ENCODE peak calls at places on chromosomes 5 and 9, in four cellular contexts. N is HepG2, U is GM12878, Z is K562. C is an unnamed sample.
A peak's percentile ranks its signal among the peaks of the same experiment; 100 is the strongest.

GRCh38 chr5:150129813-150130492 is 25.7 kb downstream of the PDGFRB start:
- DNase-seq in N (peak; percentile 67), U (no peak), Z (peak; percentile 91), C (peak; percentile 78)

GRCh38 chr9:91818226-91818587 is 131.8 kb downstream of the ROR2 start:
- DNase-seq in N (no peak), U (no peak), Z (no peak), C (no peak)

GRCh38 chr9:18404482-18405029 is 69.4 kb upstream of the ADAMTSL1 start:
- DNase-seq in U (no peak), Z (no peak), N (no peak), C (no peak)

GRCh38 chr5:132498152-132498551 is 7.6 kb upstream of the IRF1 start:
- DNase-seq in Z (no peak), U (no peak), N (no peak), C (no peak)

GRCh38 chr9:123343428-123344272 is 12.3 kb upstream of the CRB2 start:
- DNase-seq in Z (peak; percentile 71), U (no peak), N (no peak), C (no peak)

GRCh38 chr5:123721721-123722276 is 209.8 kb downstream of the CSNK1G3 start:
- DNase-seq in Z (no peak), N (no peak), U (no peak), C (no peak)

GRCh38 chr5:115894342-115894741 is 52.6 kb downstream of the AP3S1 start:
- DNase-seq in N (no peak), Z (no peak), U (no peak), C (no peak)

GRCh38 chr9:18297532-18297872 is 176.5 kb upstream of the ADAMTSL1 start:
- DNase-seq in N (peak; percentile 4), Z (no peak), U (no peak), C (peak; percentile 42)

GRCh38 chr9:87080512-87081225 is 133.4 kb upstream of the GAS1 start:
- DNase-seq in U (no peak), Z (no peak), N (no peak), C (no peak)

GRCh38 chr9:95107001-95107749 is 210.3 kb downstream of the FANCC start:
- DNase-seq in Z (no peak), N (no peak), U (no peak), C (no peak)

GRCh38 chr5:98069876-98070512 is 703.5 kb upstream of the RGMB start:
- DNase-seq in U (no peak), N (no peak), Z (no peak), C (no peak)

GRCh38 chr9:98694943-98695342 is 13.8 kb downstream of the GABBR2 start:
- DNase-seq in Z (no peak), U (no peak), N (no peak), C (no peak)

GRCh38 chr5:150404991-150405816 is 7.5 kb downstream of the CD74 start:
- DNase-seq in Z (no peak), U (no peak), N (no peak), C (no peak)

DNA sequence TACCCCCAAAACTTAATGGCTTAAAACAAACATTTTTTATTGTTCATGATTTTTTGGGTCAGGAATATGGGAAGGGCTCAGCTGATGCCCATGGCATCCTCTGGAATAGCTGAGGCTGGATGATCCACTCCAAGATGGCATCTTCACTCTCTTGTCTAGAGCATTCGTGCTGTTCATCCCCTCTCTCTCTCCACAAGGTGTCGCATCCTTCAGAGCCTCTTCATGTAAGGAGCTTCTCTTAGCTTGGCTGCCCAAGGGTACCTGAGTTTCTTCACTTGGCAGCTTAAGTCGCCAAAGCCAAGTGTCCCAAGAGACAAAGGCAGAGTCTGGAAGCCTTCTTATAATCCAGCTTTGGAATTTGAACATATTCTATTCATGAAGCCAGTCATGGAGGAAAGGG is 294.7 kb downstream of the CHSY3 start:
- DNase-seq in Z (no peak), U (no peak), N (peak; percentile 28), C (peak; percentile 14)
- TF ChIP-seq CREM in Z (no peak), U (no peak), N (no peak), C (no peak)

GRCh38 chr5:176660530-176660859 is 13.2 kb downstream of the TSPAN17 start:
- DNase-seq in U (no peak), N (no peak), Z (no peak), C (no peak)

GRCh38 chr5:176658007-176658599 is 10.8 kb downstream of the TSPAN17 start:
- DNase-seq in Z (peak; percentile 55), N (peak; percentile 59), U (no peak), C (peak; percentile 81)

GRCh38 chr5:176659860-176660461 is 12.7 kb downstream of the TSPAN17 start:
- DNase-seq in N (no peak), Z (no peak), U (no peak), C (no peak)

GRCh38 chr5:176659440-176659839 is 12.2 kb downstream of the TSPAN17 start:
- DNase-seq in Z (no peak), N (no peak), U (no peak), C (no peak)

DNA sequence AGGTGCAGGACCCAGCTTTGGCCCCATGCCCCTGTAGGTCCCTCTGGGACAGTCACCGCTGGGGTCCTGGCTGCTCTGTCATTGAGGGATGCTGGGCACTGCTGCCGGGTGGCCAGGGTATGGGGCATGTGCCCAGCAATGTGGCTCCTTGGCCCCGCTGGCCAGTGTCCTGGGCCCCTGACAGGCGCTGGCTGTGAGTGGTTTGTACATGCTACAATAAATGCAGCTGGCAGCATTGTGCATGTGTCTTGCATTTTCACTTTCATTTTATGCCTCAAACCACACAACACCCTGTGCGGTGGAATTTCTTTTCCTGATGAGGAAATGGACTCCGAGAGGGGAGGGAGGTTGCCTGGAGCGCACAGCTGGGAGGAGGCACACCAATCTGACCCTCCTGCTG is 11.5 kb downstream of the TSPAN17 start:
- DNase-seq in Z (no peak), U (no peak), N (no peak), C (no peak)
- TF ChIP-seq CREM in Z (no peak), U (no peak), N (no peak), C (no peak)

DNA sequence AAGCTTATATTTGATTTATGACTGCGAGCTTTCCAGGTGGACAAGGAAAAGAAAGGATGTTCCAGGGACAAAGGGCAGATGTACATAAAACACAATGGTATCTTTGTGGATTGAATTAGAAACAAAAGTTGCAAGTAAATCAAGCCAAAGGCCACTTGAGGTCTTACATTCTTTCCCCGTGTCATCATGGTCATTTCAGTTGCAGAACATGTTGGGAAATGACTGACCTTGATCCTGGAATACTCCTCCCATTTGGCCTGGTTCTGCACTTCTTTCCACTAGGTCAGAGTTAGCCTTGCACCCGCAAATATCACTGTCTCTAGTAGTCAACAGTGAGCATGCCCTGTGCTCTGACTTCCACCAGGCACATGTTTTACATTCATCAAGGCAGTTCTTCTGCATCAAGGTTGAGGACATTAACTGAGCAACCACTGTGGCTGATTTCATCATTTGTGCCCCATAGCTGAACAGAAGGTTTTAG is 1161.6 kb upstream of the DMAC1 start:
- DNase-seq in U (no peak), Z (no peak), N (peak; percentile 97), C (no peak)
- TF ChIP-seq CREM in U (no peak), Z (no peak), N (no peak), C (no peak)

GRCh38 chr5:5062903-5063302 is 77.2 kb upstream of the ADAMTS16 start:
- DNase-seq in N (no peak), U (no peak), Z (no peak), C (no peak)

GRCh38 chr5:5066276-5067186 is 73.6 kb upstream of the ADAMTS16 start:
- DNase-seq in N (no peak), Z (no peak), U (no peak), C (no peak)

GRCh38 chr5:5063533-5063953 is 76.6 kb upstream of the ADAMTS16 start:
- DNase-seq in Z (no peak), N (peak; percentile 83), U (no peak), C (peak; percentile 30)

GRCh38 chr5:5061836-5062235 is 78.3 kb upstream of the ADAMTS16 start:
- DNase-seq in U (no peak), Z (no peak), N (no peak), C (no peak)

GRCh38 chr5:5065472-5065871 is 74.7 kb upstream of the ADAMTS16 start:
- DNase-seq in U (no peak), N (no peak), Z (no peak), C (no peak)
- TF ChIP-seq CREM in U (no peak), N (no peak), Z (no peak), C (no peak)

GRCh38 chr9:13377286-13377925 is 97.9 kb upstream of the MPDZ start:
- DNase-seq in U (no peak), Z (no peak), N (no peak), C (no peak)

GRCh38 chr9:13382595-13382994 is 103.1 kb upstream of the MPDZ start:
- DNase-seq in N (no peak), Z (no peak), U (no peak), C (no peak)

GRCh38 chr9:13380903-13381302 is 101.4 kb upstream of the MPDZ start:
- DNase-seq in N (no peak), U (no peak), Z (no peak), C (no peak)

GRCh38 chr9:13383216-13383615 is 103.7 kb upstream of the MPDZ start:
- DNase-seq in N (no peak), Z (no peak), U (no peak), C (no peak)

DNA sequence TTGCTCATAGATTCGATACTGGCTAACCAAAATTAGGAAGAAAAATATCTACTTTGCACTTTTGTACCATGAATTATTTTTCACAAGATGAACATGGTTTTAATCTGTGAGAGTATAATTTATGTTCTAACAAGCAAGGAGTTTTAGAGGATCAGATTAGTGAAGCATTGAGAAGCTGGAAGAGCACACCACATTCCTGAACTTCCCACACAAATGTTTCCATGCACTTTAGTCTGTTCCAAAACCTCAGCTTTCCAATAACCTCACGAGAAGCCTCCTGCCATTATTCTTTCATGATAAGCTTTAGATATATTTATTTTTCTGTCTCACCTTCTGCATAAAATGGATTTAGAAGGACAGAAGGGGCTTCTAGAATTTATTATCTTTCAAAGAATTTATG is 98.7 kb upstream of the MPDZ start:
- DNase-seq in U (no peak), Z (no peak), N (no peak), C (no peak)
- TF ChIP-seq CREM in U (no peak), Z (no peak), N (no peak), C (no peak)

DNA sequence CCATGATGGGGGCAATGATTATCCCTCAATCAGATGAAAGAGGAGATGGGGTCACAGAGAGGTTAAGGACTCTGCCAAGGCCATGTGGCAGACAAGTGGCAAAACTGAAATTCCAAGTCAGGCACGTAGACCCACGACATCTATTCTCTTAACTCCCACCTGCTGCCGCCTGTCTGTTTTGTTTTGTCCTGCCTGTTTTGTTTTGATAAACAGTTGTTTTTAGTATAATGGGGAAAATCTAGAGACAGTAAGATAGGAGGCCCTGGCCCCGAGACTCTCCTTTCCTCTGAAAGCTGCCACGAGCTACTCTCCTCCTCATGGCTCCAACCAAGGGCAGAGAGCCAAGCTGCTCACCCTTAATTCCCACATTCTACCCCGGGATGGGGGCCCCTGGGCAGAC is 4.9 kb downstream of the FSTL4 start:
- DNase-seq in U (no peak), Z (no peak), N (no peak), C (no peak)
- TF ChIP-seq CREM in U (no peak), Z (no peak), N (no peak), C (no peak)

C was measured in WTC11.